ENCODE peak calls at places on chromosomes 13 and 19, in nine cellular contexts. H is stimulated activated CD4-positive, alpha-beta T cell treated with anti-CD3 and anti-CD28 coated beads, Interleukin-12 subunit alpha, Interleukin-12 subunit beta, amount 100 ng/mL, for 4 hours; G is substantia nigra; E is left cardiac atrium; S is adipocyte; A is activated T-cell treated with anti-CD3 and anti-CD28 coated beads, Interleukin-2, amount 50 U/mL, for 1 hour; V is stimulated activated CD8-positive, alpha-beta memory T cell treated with anti-CD3 and anti-CD28 coated beads, Interleukin-4, amount 100 ng/mL, for 1 hour; F is SW480; L is neural progenitor cell. M is an unnamed sample.

GRCh38 chr13:103671547-103671946 is 605.3 kb upstream of the SLC10A2 start:
- DNase-seq in E (no peak), S (no peak), G (no peak), H (no peak), F (no peak), A (no peak), L (no peak), V (no peak), M (no peak)

GRCh38 chr13:110105136-110105535 is 201.8 kb downstream of the COL4A1 start:
- DNase-seq in A (no peak), H (no peak), E (no peak), L (no peak), G (no peak), F (no peak), V (no peak), S (no peak), M (no peak)

GRCh38 chr19:58227964-58228583 is 640 bp upstream of the ZNF544 start:
- DNase-seq in S (no peak), L (peak), A (no peak), G (no peak), F (no peak), V (no peak), E (no peak), H (no peak), M (no peak)

GRCh38 chr19:33098023-33098652 is 17.2 kb downstream of the GPATCH1 start:
- DNase-seq in A (no peak), F (no peak), G (no peak), L (no peak), V (no peak), E (no peak), S (no peak), H (no peak), M (no peak)

GRCh38 chr19:52345162-52345561 is 9.1 kb downstream of the ZNF610 start:
- DNase-seq in S (no peak), G (no peak), V (no peak), H (no peak), F (no peak), E (no peak), L (no peak), A (no peak), M (peak)

GRCh38 chr13:113608967-113609533 is 24.5 kb downstream of the TFDP1 start:
- DNase-seq in H (no peak), V (no peak), E (no peak), G (no peak), A (no peak), F (no peak), S (no peak), L (no peak), M (no peak)

GRCh38 chr13:101115762-101116161 is 300.5 kb downstream of the NALCN start:
- DNase-seq in H (no peak), A (no peak), S (peak), G (no peak), E (no peak), V (no peak), L (peak), F (peak), M (peak)

GRCh38 chr13:38350114-38350617 is 515 bp downstream of the UFM1 start:
- DNase-seq in F (peak), G (peak), L (peak), E (peak), A (peak), V (no peak), H (peak), S (peak), M (peak)

GRCh38 chr13:32471187-32471922 is 43.4 kb upstream of the N4BP2L1 start:
- DNase-seq in S (peak), F (no peak), V (no peak), H (no peak), E (peak), A (no peak), G (no peak), L (peak), M (peak)

GRCh38 chr19:52923782-52924593 is 760 bp upstream of the ZNF888 start:
- DNase-seq in L (no peak), V (no peak), A (no peak), H (no peak), E (peak), S (peak), G (no peak), F (peak), M (peak)

GRCh38 chr19:18046066-18046718 is 38.2 kb downstream of the ARRDC2 start:
- DNase-seq in H (no peak), A (no peak), S (peak), L (no peak), V (no peak), E (peak), F (peak), G (no peak), M (peak)